ENCODE peak calls at places on chromosome 14, in nine cellular contexts. W, X, S, N, F, K, Z, A and V are unnamed samples.

GRCh38 chr14:106094654-106095189 is 568.3 kb downstream of the TMEM121 start:
- DNase-seq in X (no peak), Z (no peak), F (no peak), W (no peak), K (peak), N (no peak), A (no peak), S (no peak), V (peak)

GRCh38 chr14:22908601-22909000 is 10.3 kb downstream of the RBM23 start:
- DNase-seq in K (no peak), N (no peak), S (no peak), A (no peak), W (no peak), Z (no peak), F (no peak), X (no peak), V (peak)

GRCh38 chr14:68444449-68445168 is 348.3 kb downstream of the ZFP36L1 start:
- DNase-seq in F (no peak), A (no peak), K (peak), X (no peak), W (no peak), S (no peak), Z (no peak), N (no peak), V (no peak)

GRCh38 chr14:25111061-25111601 is 61.2 kb upstream of the STXBP6 start:
- DNase-seq in W (no peak), F (no peak), A (no peak), N (peak), Z (no peak), X (no peak), S (no peak), K (peak), V (no peak)

GRCh38 chr14:94867931-94868597 is 98.2 kb upstream of the GSC start:
- DNase-seq in A (no peak), X (no peak), W (no peak), S (no peak), K (no peak), Z (no peak), F (no peak), N (peak), V (no peak)

GRCh38 chr14:89040438-89041244 is 216.2 kb downstream of the TTC8 start:
- DNase-seq in A (peak), K (peak), X (peak), N (peak), F (peak), S (peak), W (peak), Z (peak), V (peak)

GRCh38 chr14:25231006-25231405 is 181.1 kb upstream of the STXBP6 start:
- DNase-seq in Z (no peak), S (no peak), F (no peak), W (no peak), K (no peak), A (no peak), N (no peak), X (no peak), V (no peak)

GRCh38 chr14:55062517-55063351 is 11.3 kb downstream of the MAPK1IP1L start:
- DNase-seq in F (no peak), S (no peak), Z (no peak), W (no peak), K (no peak), X (no peak), A (no peak), N (no peak), V (no peak)

GRCh38 chr14:95233702-95234241 is 76.4 kb upstream of the DICER1 start:
- DNase-seq in Z (no peak), N (no peak), A (no peak), K (no peak), W (no peak), X (no peak), S (peak), F (no peak), V (no peak)

GRCh38 chr14:63524537-63525155 is 18.5 kb downstream of the PPP2R5E start:
- DNase-seq in X (no peak), W (no peak), A (no peak), Z (no peak), N (no peak), F (no peak), K (no peak), S (peak), V (no peak)

GRCh38 chr14:69696633-69697557 is 70.0 kb upstream of the SRSF5 start:
- DNase-seq in K (no peak), N (no peak), Z (no peak), A (no peak), W (no peak), X (peak), F (no peak), S (no peak), V (no peak)

GRCh38 chr14:94392510-94392935 is 4.1 kb upstream of the SERPINA1 start:
- DNase-seq in S (peak), K (peak), Z (no peak), X (no peak), F (no peak), N (no peak), W (no peak), A (no peak), V (peak)

GRCh38 chr14:48323655-48324054 is 648.2 kb upstream of the MDGA2 start:
- DNase-seq in S (no peak), Z (no peak), A (no peak), K (no peak), N (no peak), F (no peak), X (no peak), W (no peak), V (no peak)

GRCh38 chr14:67270354-67270753 is 29.1 kb downstream of the PALS1 start:
- DNase-seq in N (no peak), W (no peak), Z (no peak), A (no peak), S (no peak), F (no peak), X (no peak), K (no peak), V (no peak)

GRCh38 chr14:67267929-67268328 is 26.7 kb downstream of the PALS1 start:
- DNase-seq in X (no peak), K (no peak), W (no peak), A (no peak), S (no peak), Z (no peak), F (no peak), N (no peak), V (no peak)

GRCh38 chr14:67269338-67270060 is 28.3 kb downstream of the PALS1 start:
- DNase-seq in F (no peak), N (peak), A (peak), W (no peak), X (no peak), K (no peak), S (no peak), Z (no peak), V (no peak)

GRCh38 chr14:67270933-67271332 is 29.7 kb downstream of the PALS1 start:
- DNase-seq in Z (no peak), N (no peak), K (no peak), F (no peak), X (no peak), A (no peak), W (no peak), S (no peak), V (no peak)

DNA sequence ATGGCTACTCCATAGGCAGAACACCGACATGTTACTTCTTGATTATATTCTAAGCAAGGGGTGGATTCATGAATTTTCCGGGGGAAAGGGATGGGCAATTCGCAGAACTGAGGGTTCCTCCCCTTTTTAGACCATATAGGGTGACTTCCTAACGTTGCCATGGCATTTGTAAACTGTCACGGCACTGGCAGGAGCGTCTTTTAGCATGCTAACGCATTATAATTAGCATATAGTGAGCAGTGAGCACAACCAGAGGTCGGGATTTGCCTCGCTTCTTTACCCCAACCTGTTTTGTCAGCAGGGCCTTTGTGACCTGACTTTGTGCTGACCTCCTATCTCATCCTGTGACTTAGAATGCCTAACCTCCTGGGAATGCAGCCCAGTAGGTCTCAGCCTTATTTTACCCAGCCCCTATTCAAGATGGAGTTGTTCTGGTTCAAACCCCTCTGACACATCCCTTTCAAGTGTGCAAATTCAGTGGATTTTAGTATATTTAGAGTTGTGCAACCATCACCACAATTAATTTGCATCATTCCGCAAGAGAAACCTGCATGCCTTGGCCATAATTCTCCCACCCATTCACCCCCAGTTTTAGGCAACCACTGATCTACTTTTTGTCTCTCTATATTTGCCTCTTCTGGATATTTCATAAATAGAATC is 27.4 kb downstream of the PALS1 start:
- DNase-seq in S (no peak), F (no peak), X (peak), A (no peak), K (no peak), Z (no peak), N (peak), W (no peak), V (no peak)
- H3K4me3 ChIP-seq in S (no peak), F (no peak), X (peak), A (no peak), K (no peak), Z (no peak), N (peak), W (no peak), V (no peak)

GRCh38 chr14:75229923-75230792 is 48.5 kb upstream of the FOS start:
- DNase-seq in W (peak), N (peak), Z (no peak), X (peak), A (no peak), K (no peak), S (peak), F (peak), V (no peak)
- TF ChIP-seq CTCF in W (no peak), N (peak), Z (no peak), X (no peak), A (peak), K (no peak), S (no peak), F (no peak), V (no peak)

GRCh38 chr14:100019156-100019882 is 45.9 kb upstream of the EVL start:
- DNase-seq in F (no peak), X (peak), K (peak), Z (no peak), A (peak), N (peak), W (peak), S (no peak), V (no peak)
- TF ChIP-seq REST in F (no peak), X (no peak), K (no peak), Z (no peak), A (no peak), N (no peak), W (no peak), S (no peak), V (no peak)

GRCh38 chr14:81427348-81428058 is 27.4 kb upstream of the STON2 start:
- DNase-seq in N (no peak), Z (no peak), K (no peak), S (no peak), A (peak), W (no peak), F (no peak), X (peak), V (no peak)
- H3K4me3 ChIP-seq in N (no peak), Z (no peak), K (no peak), S (no peak), A (no peak), W (no peak), F (no peak), X (peak), V (no peak)

GRCh38 chr14:35236806-35237205 is 55.4 kb upstream of the PSMA6 start:
- DNase-seq in S (no peak), A (no peak), Z (no peak), N (no peak), X (no peak), W (no peak), K (no peak), F (no peak), V (no peak)
- TF ChIP-seq CTCF in S (no peak), A (no peak), Z (no peak), N (no peak), X (no peak), W (no peak), K (peak), F (no peak), V (no peak)

GRCh38 chr14:77314539-77314938 is 6.1 kb downstream of the POMT2 start:
- DNase-seq in X (no peak), Z (no peak), N (no peak), F (no peak), A (no peak), W (no peak), K (no peak), S (no peak), V (no peak)
- TF ChIP-seq REST in X (no peak), Z (no peak), N (no peak), F (no peak), A (no peak), W (no peak), K (no peak), S (no peak), V (no peak)